ENCODE peak calls at places on chromosomes 11 and 22, in seven cellular contexts. L is GDM1; Q is B cell; Y is left cardiac atrium; K is WTC11; I is activated CD8-positive, alpha-beta T cell treated with anti-CD3 and anti-CD28 coated beads, Interleukin-2, amount 10 ng/mL, durations not matched to agents 7 days and 5 days; U is skeletal muscle cell. H is an unnamed sample.

GRCh38 chr11:128334311-128335044 is 252.9 kb downstream of the ETS1 start:
- DNase-seq in U (no peak), Y (peak; percentile 60), K (no peak), I (no peak), L (no peak), Q (no peak), H (no peak)

GRCh38 chr11:102293873-102294601 is 23.2 kb upstream of the BIRC3 start:
- DNase-seq in Q (no peak), K (no peak), U (no peak), L (peak; percentile 19), I (peak; percentile 51), Y (no peak), H (no peak)

GRCh38 chr11:92841719-92842118 is 127.7 kb upstream of the MTNR1B start:
- DNase-seq in I (no peak), U (no peak), Y (no peak), L (no peak), Q (no peak), K (no peak), H (no peak)

GRCh38 chr11:59158206-59159068 is 13.5 kb upstream of the DTX4 start:
- DNase-seq in Q (peak; percentile 77), K (peak; percentile 54), Y (peak; percentile 34), L (peak; percentile 55), U (no peak), I (peak; percentile 76), H (peak; percentile 50)

GRCh38 chr11:61122761-61123160 is 20.5 kb downstream of the CD5 start:
- DNase-seq in Q (no peak), I (no peak), K (no peak), L (no peak), U (no peak), Y (no peak), H (no peak)

GRCh38 chr11:44562836-44563460 is 2.5 kb upstream of the CD82 start:
- DNase-seq in Q (no peak), K (no peak), L (no peak), Y (no peak), U (no peak), I (no peak), H (no peak)

GRCh38 chr11:36066891-36067290 is 123.0 kb downstream of the LDLRAD3 start:
- DNase-seq in Q (no peak), I (no peak), L (no peak), K (no peak), Y (no peak), U (no peak), H (no peak)

GRCh38 chr22:37088750-37089408 is 20.6 kb downstream of the TMPRSS6 start:
- DNase-seq in Y (no peak), K (no peak), L (no peak), U (no peak), Q (no peak), I (no peak), H (no peak)

GRCh38 chr22:46025973-46026906 is 49.3 kb upstream of the WNT7B start:
- DNase-seq in I (no peak), Q (no peak), U (no peak), K (peak; percentile 9), Y (peak; percentile 24), L (no peak), H (no peak)

GRCh38 chr11:28903716-28904115 is 795.5 kb downstream of the METTL15 start:
- DNase-seq in Y (no peak), K (no peak), U (no peak), L (no peak), Q (no peak), I (no peak), H (no peak)

GRCh38 chr11:70582886-70583641 is 184.7 kb downstream of the CTTN start:
- DNase-seq in Y (no peak), U (no peak), K (no peak), I (no peak), L (no peak), Q (peak; percentile 18), H (no peak)

GRCh38 chr11:61820174-61820573 is 3.4 kb upstream of the FADS1 start:
- DNase-seq in Y (no peak), K (no peak), L (no peak), U (no peak), Q (no peak), I (no peak), H (no peak)

GRCh38 chr11:122046846-122047245 is 69.2 kb downstream of the BLID start:
- DNase-seq in K (no peak), Q (no peak), I (no peak), Y (no peak), L (no peak), U (peak; percentile 76), H (no peak)

GRCh38 chr11:110948112-110948511 is 235.9 kb upstream of the ARHGAP20 start:
- DNase-seq in L (no peak), I (no peak), U (peak; percentile 69), Y (no peak), Q (no peak), K (no peak), H (no peak)

GRCh38 chr22:34622602-34623001 is 443.4 kb upstream of the ISX start:
- DNase-seq in I (no peak), Q (no peak), U (no peak), Y (no peak), K (no peak), L (no peak), H (no peak)

GRCh38 chr11:125192717-125193116 is 28.2 kb downstream of the PKNOX2 start:
- DNase-seq in K (no peak), Q (no peak), L (no peak), I (no peak), Y (no peak), U (no peak), H (no peak)

H was measured in CD4-positive, alpha-beta T cell.